ENCODE peak calls at places on chromosome 11, in six cellular contexts. Q, F, K, L, G and S are unnamed samples.

GRCh38 chr11:119316017-119316728 is 757 bp downstream of the MCAM start:
- DNase-seq in Q (no peak), F (peak), K (peak), L (no peak), G (no peak), S (peak)

GRCh38 chr11:10272132-10272531 is 21.9 kb downstream of the SBF2 start:
- DNase-seq in Q (no peak), F (no peak), K (no peak), L (no peak), G (no peak), S (no peak)

GRCh38 chr11:64208086-64208795 is 1.7 kb downstream of the FERMT3 start:
- DNase-seq in Q (no peak), F (no peak), K (no peak), L (no peak), G (no peak), S (no peak)

GRCh38 chr11:1751521-1751921 is 1.1 kb upstream of the IFITM10 start:
- DNase-seq in Q (no peak), F (no peak), K (no peak), L (no peak), G (no peak), S (no peak)

GRCh38 chr11:9571071-9571765 is 2.3 kb upstream of the WEE1 start:
- DNase-seq in Q (no peak), F (no peak), K (no peak), L (no peak), G (no peak), S (no peak)

GRCh38 chr11:46427364-46427763 is 35.8 kb upstream of the CHRM4 start:
- DNase-seq in Q (no peak), F (no peak), K (no peak), L (no peak), G (no peak), S (no peak)

GRCh38 chr11:78080084-78080817 is 589 bp upstream of the NDUFC2 start:
- DNase-seq in Q (peak), F (no peak), K (no peak), L (no peak), G (no peak), S (no peak)

GRCh38 chr11:88293931-88294330 is 43.6 kb downstream of the CTSC start:
- DNase-seq in Q (no peak), F (no peak), K (no peak), L (no peak), G (no peak), S (no peak)

GRCh38 chr11:35487532-35488078 is 37.8 kb downstream of the PAMR1 start:
- DNase-seq in Q (no peak), F (no peak), K (peak), L (peak), G (peak), S (no peak)

GRCh38 chr11:125165664-125166346 is 1.3 kb downstream of the PKNOX2 start:
- DNase-seq in Q (peak), F (no peak), K (no peak), L (peak), G (no peak), S (no peak)

GRCh38 chr11:4167758-4168157 is 73.2 kb downstream of the RRM1 start:
- DNase-seq in Q (no peak), F (no peak), K (no peak), L (no peak), G (no peak), S (no peak)

GRCh38 chr11:69934861-69935494 is 115.8 kb upstream of the FGF3 start:
- DNase-seq in Q (peak), F (no peak), K (no peak), L (no peak), G (no peak), S (no peak)

GRCh38 chr11:10294289-10294953 is 402 bp upstream of the SBF2 start:
- DNase-seq in Q (no peak), F (no peak), K (peak), L (peak), G (peak), S (peak)